ENCODE peak calls at places on chromosomes 2 and 18, in five cellular contexts. D, L, J, Q and M are unnamed samples.

GRCh38 chr2:148965596-148966431 is 72.7 kb upstream of the LYPD6B start:
- DNase-seq in J (peak; percentile 46), Q (peak; percentile 24), D (no peak), L (no peak), M (no peak)

GRCh38 chr2:182763311-182763912 is 47.4 kb downstream of the DNAJC10 start:
- DNase-seq in D (no peak), L (peak; percentile 71), Q (peak; percentile 63), J (peak; percentile 90), M (no peak)

GRCh38 chr2:191374366-191374765 is 129.2 kb downstream of the MYO1B start:
- DNase-seq in Q (no peak), D (no peak), L (no peak), J (no peak), M (no peak)

GRCh38 chr18:6205706-6206105 is 209.0 kb downstream of the L3MBTL4 start:
- DNase-seq in D (no peak), J (no peak), L (no peak), Q (no peak), M (no peak)

GRCh38 chr2:239910851-239911629 is 114.1 kb downstream of the NDUFA10 start:
- DNase-seq in L (no peak), Q (peak; percentile 23), D (peak; percentile 29), J (no peak), M (peak; percentile 40)

GRCh38 chr2:18244840-18245239 is 315.6 kb downstream of the RDH14 start:
- DNase-seq in J (peak; percentile 9), L (no peak), Q (no peak), D (no peak), M (no peak)

GRCh38 chr18:40980171-40980570 is 974.9 kb upstream of the PIK3C3 start:
- DNase-seq in Q (no peak), D (no peak), L (no peak), J (no peak), M (no peak)

GRCh38 chr2:84652430-84652829 is 136.1 kb downstream of the DNAH6 start:
- DNase-seq in L (no peak), Q (no peak), D (no peak), J (no peak), M (no peak)

GRCh38 chr2:233037078-233037477 is 4.6 kb downstream of the NEU2 start:
- DNase-seq in Q (no peak), L (no peak), J (no peak), D (no peak), M (no peak)

GRCh38 chr18:32271649-32272324 is 81.9 kb downstream of the MEP1B start:
- DNase-seq in Q (peak; percentile 14), J (peak; percentile 56), D (no peak), L (peak; percentile 40), M (no peak)

GRCh38 chr2:214201892-214202291 is 209.0 kb upstream of the VWC2L start:
- DNase-seq in D (no peak), L (no peak), J (no peak), Q (no peak), M (no peak)

GRCh38 chr18:12973562-12974213 is 17.5 kb upstream of the CEP192 start:
- DNase-seq in D (no peak), L (no peak), J (no peak), Q (no peak), M (no peak)

GRCh38 chr18:12976305-12976704 is 14.9 kb upstream of the CEP192 start:
- DNase-seq in D (no peak), L (no peak), J (no peak), Q (no peak), M (no peak)

GRCh38 chr18:12975488-12975887 is 15.7 kb upstream of the CEP192 start:
- DNase-seq in L (no peak), J (no peak), Q (no peak), D (no peak), M (no peak)
- H3K36me3 ChIP-seq in L (peaks cover 10% of the 10 kb centered on the region), J (peaks cover 24% of the 10 kb centered on the region), Q (peaks cover 81% of the 10 kb centered on the region), D (no peaks in the 10 kb centered on the region), M (peaks cover 75% of the 10 kb centered on the region)

GRCh38 chr2:145994910-145995309 is 1475.0 kb upstream of the ZEB2 start:
- DNase-seq in J (no peak), Q (no peak), D (no peak), L (no peak), M (no peak)
- H3K36me3 ChIP-seq in J (no peaks in the 10 kb centered on the region), Q (no peaks in the 10 kb centered on the region), D (no peaks in the 10 kb centered on the region), L (no peaks in the 10 kb centered on the region), M (no peaks in the 10 kb centered on the region)

GRCh38 chr2:223918671-223919134 is 26.4 kb downstream of the WDFY1 start:
- DNase-seq in Q (no peak), L (no peak), D (no peak), J (no peak), M (no peak)

GRCh38 chr2:223922308-223922707 is 22.8 kb downstream of the WDFY1 start:
- DNase-seq in D (no peak), J (no peak), Q (no peak), L (no peak), M (no peak)

GRCh38 chr2:223920109-223920508 is 25.0 kb downstream of the WDFY1 start:
- DNase-seq in J (no peak), L (no peak), D (no peak), Q (no peak), M (no peak)

GRCh38 chr2:223923976-223924375 is 21.2 kb downstream of the WDFY1 start:
- DNase-seq in J (no peak), D (no peak), L (no peak), Q (no peak), M (no peak)

DNA sequence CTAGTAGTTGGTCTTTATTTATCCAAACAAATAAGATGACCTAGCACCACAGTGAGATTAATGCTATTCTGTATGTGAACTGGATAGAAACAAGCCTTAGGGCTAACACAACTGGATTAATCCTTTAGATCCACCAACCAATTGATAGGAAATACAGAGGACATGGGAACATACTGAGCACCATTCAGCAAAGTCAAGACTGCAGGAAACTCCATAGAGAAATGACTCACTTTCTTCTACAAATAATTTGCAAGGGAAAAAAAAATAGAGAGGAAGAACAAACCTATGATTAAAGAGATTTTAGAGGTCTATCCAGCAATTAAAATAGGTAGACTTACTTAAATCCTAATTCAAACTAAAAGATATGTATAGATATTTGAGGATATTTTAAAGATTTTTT is 23.9 kb downstream of the WDFY1 start:
- DNase-seq in L (no peak), J (no peak), D (no peak), Q (no peak), M (no peak)
- H3K36me3 ChIP-seq in L (no peaks in the 10 kb centered on the region), J (no peaks in the 10 kb centered on the region), D (no peaks in the 10 kb centered on the region), Q (no peaks in the 10 kb centered on the region), M (no peaks in the 10 kb centered on the region)

GRCh38 chr2:237092920-237093781 is 7.5 kb downstream of the COPS8 start:
- DNase-seq in J (peak; percentile 44), D (no peak), L (no peak), Q (peak; percentile 5), M (peak; percentile 71)
- H3K36me3 ChIP-seq in J (peaks cover 49% of the 10 kb centered on the region), D (no peaks in the 10 kb centered on the region), L (no peaks in the 10 kb centered on the region), Q (peaks cover 88% of the 10 kb centered on the region), M (no peaks in the 10 kb centered on the region)

GRCh38 chr18:62981566-62981965 is 266.2 kb downstream of the PHLPP1 start:
- DNase-seq in L (no peak), Q (no peak), J (no peak), D (no peak), M (no peak)
- H3K36me3 ChIP-seq in L (no peaks in the 10 kb centered on the region), Q (no peaks in the 10 kb centered on the region), J (peaks cover 8% of the 10 kb centered on the region), D (no peaks in the 10 kb centered on the region), M (no peaks in the 10 kb centered on the region)

DNA sequence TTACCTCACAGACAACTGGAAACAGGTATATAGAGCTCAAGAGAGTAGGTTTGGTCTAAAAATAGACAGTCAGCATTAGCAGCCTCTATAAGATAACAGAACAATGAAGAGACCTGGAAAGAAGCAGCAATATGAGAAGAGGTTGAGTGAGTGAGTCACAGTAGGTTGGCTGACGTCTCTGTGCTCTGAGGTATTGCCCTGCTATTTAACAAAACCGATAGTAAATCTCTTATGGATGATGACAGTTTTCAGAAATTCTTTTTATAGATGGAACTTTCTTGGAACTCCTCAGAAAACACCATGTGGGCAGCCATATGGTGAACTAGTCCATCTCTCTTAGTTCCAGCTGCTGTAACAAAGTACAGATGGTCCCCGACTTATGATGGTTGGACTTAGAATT is 123.5 kb downstream of the MBD2 start:
- DNase-seq in L (no peak), Q (no peak), J (no peak), D (no peak), M (no peak)
- H3K36me3 ChIP-seq in L (no peaks in the 10 kb centered on the region), Q (no peaks in the 10 kb centered on the region), J (no peaks in the 10 kb centered on the region), D (no peaks in the 10 kb centered on the region), M (no peaks in the 10 kb centered on the region)

DNA sequence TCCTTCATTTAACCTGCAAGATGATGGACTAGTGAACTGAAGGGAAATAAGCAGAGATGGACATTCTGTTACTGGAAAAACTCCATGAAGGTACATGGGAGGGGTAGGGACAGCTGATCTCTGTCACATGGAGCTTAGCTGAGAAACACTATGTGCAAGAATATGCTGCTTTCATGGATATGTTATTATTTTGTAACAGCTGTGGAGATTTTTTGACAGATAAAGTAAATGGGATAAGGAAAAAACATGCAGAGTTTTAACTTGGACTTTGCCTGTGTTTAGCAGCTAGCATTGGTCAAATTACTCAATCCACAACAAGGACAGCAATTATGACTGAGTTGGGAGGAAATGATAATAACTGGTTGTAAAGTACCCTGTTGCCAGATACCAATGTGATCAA is 28.7 kb upstream of the HNRNPA3 start:
- DNase-seq in D (no peak), L (no peak), J (no peak), Q (no peak), M (no peak)
- H3K36me3 ChIP-seq in D (no peaks in the 10 kb centered on the region), L (no peaks in the 10 kb centered on the region), J (no peaks in the 10 kb centered on the region), Q (no peaks in the 10 kb centered on the region), M (no peaks in the 10 kb centered on the region)

GRCh38 chr18:45954070-45954712 is 12.9 kb downstream of the EPG5 start:
- DNase-seq in J (no peak), L (no peak), Q (no peak), D (no peak), M (no peak)

GRCh38 chr18:45957100-45957499 is 10.0 kb downstream of the EPG5 start:
- DNase-seq in Q (no peak), L (no peak), J (no peak), D (no peak), M (no peak)

GRCh38 chr18:45945669-45946068 is 21.5 kb downstream of the EPG5 start:
- DNase-seq in J (no peak), Q (no peak), D (no peak), L (no peak), M (no peak)

GRCh38 chr18:45951021-45951714 is 16.0 kb downstream of the EPG5 start:
- DNase-seq in Q (no peak), L (no peak), J (no peak), D (no peak), M (no peak)
- H3K36me3 ChIP-seq in Q (peaks cover 28% of the 10 kb centered on the region), L (peaks cover 14% of the 10 kb centered on the region), J (peaks cover 60% of the 10 kb centered on the region), D (no peaks in the 10 kb centered on the region), M (peaks cover 94% of the 10 kb centered on the region)

GRCh38 chr2:88250402-88250801 is 80.3 kb downstream of the THNSL2 start:
- DNase-seq in J (no peak), D (no peak), Q (no peak), L (no peak), M (no peak)
- H3K36me3 ChIP-seq in J (no peaks in the 10 kb centered on the region), D (no peaks in the 10 kb centered on the region), Q (no peaks in the 10 kb centered on the region), L (no peaks in the 10 kb centered on the region), M (no peaks in the 10 kb centered on the region)

GRCh38 chr2:71117064-71117463 is 13.0 kb downstream of the MCEE start:
- DNase-seq in J (no peak), L (no peak), D (no peak), Q (no peak), M (no peak)
- H3K36me3 ChIP-seq in J (peaks cover 37% of the 10 kb centered on the region), L (peaks cover 2% of the 10 kb centered on the region), D (no peaks in the 10 kb centered on the region), Q (peaks cover 71% of the 10 kb centered on the region), M (no peaks in the 10 kb centered on the region)